ENCODE peak calls at places on chromosome 20, in five cellular contexts. C is GM12892, S is H1, H is HepG2, M is GM12878. U is an unnamed sample.

GRCh38 chr20:4406627-4407026 is 315.1 kb upstream of the PRND start:
- DNase-seq in C (no peak), S (no peak), H (no peak), M (no peak), U (no peak)

GRCh38 chr20:17624551-17625245 is 54.8 kb downstream of the DSTN start:
- DNase-seq in C (peak), S (no peak), H (no peak), M (no peak), U (no peak)

GRCh38 chr20:37519508-37520416 is 1.3 kb upstream of the NNAT start:
- DNase-seq in C (no peak), S (peak), H (peak), M (no peak), U (no peak)

GRCh38 chr20:13382786-13383185 is 161.7 kb downstream of the ISM1 start:
- DNase-seq in C (no peak), S (no peak), H (no peak), M (no peak), U (no peak)

GRCh38 chr20:21465799-21466198 is 48.1 kb downstream of the NKX2-2 start:
- DNase-seq in C (no peak), S (no peak), H (no peak), M (no peak), U (no peak)

GRCh38 chr20:60220655-60221054 is 262.4 kb downstream of the CDH26 start:
- DNase-seq in C (no peak), S (no peak), H (no peak), M (no peak), U (no peak)

GRCh38 chr20:35084998-35085397 is 7.6 kb downstream of the TRPC4AP start:
- DNase-seq in C (no peak), S (no peak), H (no peak), M (no peak), U (no peak)

GRCh38 chr20:45114465-45115385 is at the start of gene WFDC5:
- DNase-seq in C (no peak), S (peak), H (no peak), M (no peak), U (no peak)

GRCh38 chr20:30168800-30169138 is 1088.7 kb upstream of the DEFB115 start:
- DNase-seq in C (no peak), S (no peak), H (no peak), M (no peak), U (no peak)

GRCh38 chr20:61903575-61904340 is 161.9 kb downstream of the TAF4 start:
- DNase-seq in C (no peak), S (no peak), H (no peak), M (no peak), U (no peak)

GRCh38 chr20:53658973-53659372 is 65.3 kb upstream of the ZNF217 start:
- DNase-seq in C (no peak), S (no peak), H (no peak), M (no peak), U (no peak)

GRCh38 chr20:21102252-21102609 is 3.9 kb downstream of the LINC00237 start:
- DNase-seq in C (no peak), S (peak), H (no peak), M (no peak), U (no peak)

GRCh38 chr20:64223526-64224067 is 32.0 kb upstream of the PCMTD2 start:
- DNase-seq in C (no peak), S (peak), H (peak), M (no peak), U (no peak)

GRCh38 chr20:61762208-61762710 is 303.4 kb downstream of the TAF4 start:
- DNase-seq in C (no peak), S (no peak), H (no peak), M (no peak), U (no peak)

GRCh38 chr20:2280083-2280482 is 15.7 kb upstream of the TGM3 start:
- DNase-seq in C (no peak), S (no peak), H (no peak), M (no peak), U (no peak)

GRCh38 chr20:36473164-36473563 is 68.2 kb upstream of the MYL9 start:
- DNase-seq in C (no peak), S (no peak), H (no peak), M (no peak), U (no peak)

DNA sequence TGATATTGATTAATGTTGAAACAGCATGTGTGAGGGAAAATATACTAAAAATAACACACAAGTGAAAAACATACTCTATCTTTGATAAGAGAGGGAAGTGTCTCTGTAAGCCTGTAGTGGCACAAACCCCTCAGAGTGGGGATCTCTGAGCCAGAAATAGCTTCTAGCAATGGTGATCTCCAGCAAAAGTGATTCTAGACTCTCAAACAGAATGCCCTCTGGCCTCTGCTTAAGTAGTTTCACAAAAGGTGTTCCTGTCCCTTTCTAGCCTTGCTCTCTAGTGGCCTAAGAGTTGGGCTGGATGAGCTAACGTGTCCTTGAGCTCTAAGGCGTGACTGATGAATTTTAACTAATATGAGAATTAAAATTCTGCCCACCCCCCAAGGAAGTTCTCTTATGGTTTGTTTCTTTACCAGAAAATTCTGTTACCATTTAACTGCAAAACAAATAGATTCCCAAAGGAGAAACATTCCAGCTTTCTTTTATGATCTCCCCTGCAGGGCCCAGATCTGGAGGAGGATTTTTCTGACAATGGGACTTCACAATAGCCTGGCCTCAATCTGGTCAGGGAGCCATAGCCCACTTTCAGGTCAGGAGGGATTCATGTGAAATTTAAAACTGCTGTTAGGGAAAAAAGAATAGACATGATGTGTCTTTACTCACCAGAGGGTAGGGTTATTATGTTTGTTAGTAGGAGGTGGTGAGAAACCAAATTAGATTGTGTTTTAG is 182.5 kb upstream of the LAMP5 start:
- DNase-seq in C (no peak), S (no peak), H (no peak), M (no peak), U (no peak)
- TF ChIP-seq POLR2AphosphoS5 in C (no peak), S (no peak), H (no peak), M (no peak), U (no peak)

GRCh38 chr20:25195962-25196700 is 619 bp downstream of the ENTPD6 start:
- DNase-seq in C (no peak), S (peak), H (peak), M (no peak), U (no peak)
- TF ChIP-seq POLR2A in C (no peak), S (no peak), H (no peak), M (no peak), U (no peak)

DNA sequence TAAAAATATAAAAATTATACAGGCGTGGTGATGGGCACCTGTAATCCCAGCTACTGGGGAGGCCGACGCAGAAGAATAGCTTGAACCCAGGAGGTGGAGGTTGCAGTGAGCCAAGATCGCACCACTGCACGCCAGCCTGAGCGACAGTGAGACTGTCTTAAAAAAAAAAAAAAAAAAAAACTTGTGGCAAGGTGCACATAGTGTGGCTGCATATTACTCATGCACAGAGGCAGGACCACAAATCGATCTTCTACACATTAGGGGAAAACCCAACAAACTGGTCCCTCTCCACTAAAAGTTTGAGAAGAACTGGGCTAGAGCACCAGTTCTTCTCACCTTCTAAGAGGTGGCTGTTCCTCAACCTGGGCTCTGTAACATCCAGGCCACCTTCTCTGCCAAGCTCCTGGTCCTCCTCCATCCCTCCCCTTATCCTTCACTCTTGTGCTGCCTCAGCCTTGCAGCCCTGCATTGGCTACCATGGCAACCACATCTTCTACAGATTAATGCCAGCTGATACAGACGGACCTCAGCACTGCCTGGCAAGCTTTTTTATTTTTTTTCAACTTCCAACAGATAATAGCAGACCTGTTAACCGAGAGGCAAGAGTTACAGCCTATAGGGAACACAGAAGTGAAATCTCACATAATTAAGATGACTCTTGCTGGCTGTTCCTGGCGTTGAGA is 88.0 kb downstream of the ATP9A start:
- DNase-seq in C (no peak), S (no peak), H (no peak), M (no peak), U (no peak)
- TF ChIP-seq TAF1 in C (no peak), S (no peak), H (no peak), M (no peak), U (no peak)

GRCh38 chr20:57158474-57158873 is 108.0 kb downstream of the BMP7 start:
- DNase-seq in C (no peak), S (no peak), H (no peak), M (no peak), U (no peak)
- TF ChIP-seq POLR2AphosphoS5 in C (no peak), S (no peak), H (no peak), M (no peak), U (no peak)

DNA sequence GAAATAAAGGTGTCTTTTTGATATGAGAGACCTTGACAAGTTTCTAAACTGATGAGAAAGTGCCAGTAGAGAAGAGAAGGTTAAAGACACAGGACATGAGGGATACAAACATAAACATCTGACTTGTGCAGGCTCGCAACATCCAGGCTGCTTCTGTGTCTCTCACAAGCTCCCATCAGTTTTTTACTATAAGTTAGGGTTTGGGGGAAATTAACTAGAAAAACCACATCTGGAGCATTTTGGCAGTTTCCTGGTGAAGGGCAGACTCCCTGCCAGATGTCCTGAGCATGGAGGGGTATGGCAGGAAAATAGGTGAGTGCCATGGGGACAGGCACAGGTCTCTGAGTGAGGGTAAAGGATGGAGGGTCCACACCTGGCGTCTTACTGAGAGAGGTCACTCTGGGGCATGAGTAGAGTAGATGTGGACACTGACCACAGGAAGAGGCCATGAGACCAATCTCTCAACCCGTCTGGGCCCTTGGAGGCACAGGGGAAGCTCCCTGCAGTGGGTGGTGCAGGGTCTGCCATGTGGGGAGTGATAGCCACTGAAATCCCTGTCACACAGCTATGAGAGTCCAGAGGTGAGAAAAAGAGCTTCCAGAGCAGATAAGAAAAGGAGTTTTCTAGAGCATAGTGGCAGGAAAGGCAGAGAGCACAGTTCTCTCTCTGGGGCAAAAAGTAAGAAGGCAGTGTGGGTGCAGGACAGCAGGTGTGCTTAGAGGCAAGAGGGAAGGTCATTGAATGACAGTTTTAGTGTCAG is 193.3 kb upstream of the SYNDIG1 start:
- DNase-seq in C (no peak), S (no peak), H (no peak), M (no peak), U (no peak)
- TF ChIP-seq POLR2A in C (no peak), S (no peak), H (no peak), M (no peak), U (no peak)

GRCh38 chr20:56359212-56360132 is 698 bp downstream of the FAM210B start:
- DNase-seq in C (no peak), S (peak), H (peak), M (no peak), U (peak)
- TF ChIP-seq TAF1 in C (no peak), S (no peak), H (peak), M (no peak), U (no peak)

DNA sequence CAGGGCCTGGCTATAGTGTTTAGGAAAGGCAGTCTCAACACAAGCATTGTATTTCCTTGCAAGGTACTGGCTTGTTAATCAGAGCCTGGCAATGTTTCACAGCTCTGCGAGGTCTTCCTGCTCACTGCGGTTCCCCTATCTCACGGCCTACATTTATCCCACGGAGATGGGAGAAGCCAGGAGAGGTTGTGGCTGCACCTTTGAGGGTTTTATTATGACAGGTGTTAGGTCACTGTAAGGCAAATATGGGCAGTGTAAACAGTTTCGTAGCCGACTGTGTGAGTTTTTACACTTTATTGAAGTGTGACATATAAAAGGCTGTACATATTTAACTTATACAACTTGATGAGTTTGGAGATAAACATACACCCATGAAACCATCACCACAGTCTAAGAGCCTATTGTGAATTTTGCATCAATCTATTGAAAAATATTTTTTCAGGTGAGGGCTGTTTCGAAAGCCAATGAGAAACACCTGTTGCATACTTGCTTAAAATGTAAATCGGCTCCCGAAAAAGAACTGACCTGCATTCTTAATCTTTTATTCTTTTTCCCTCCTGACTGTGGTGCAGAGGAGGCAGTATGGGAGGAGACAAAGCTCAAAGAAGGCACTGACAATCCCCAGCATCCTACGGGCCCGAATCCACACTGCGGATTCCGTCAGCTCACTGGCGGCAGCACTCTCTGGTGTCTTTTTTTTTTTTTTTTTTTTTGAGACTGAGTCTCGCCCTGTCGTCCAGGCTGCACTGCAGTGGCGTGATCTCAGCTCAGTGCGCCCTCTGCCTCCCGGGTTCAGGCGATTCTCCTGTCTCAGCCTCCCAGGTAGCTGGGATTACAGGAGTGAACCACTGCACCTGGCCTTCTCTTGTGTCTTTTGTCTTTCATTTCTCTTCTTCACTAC is 7.5 kb upstream of the RBM38 start:
- DNase-seq in C (no peak), S (no peak), H (no peak), M (no peak), U (no peak)
- TF ChIP-seq POLR2AphosphoS5 in C (no peak), S (no peak), H (no peak), M (no peak), U (no peak)